ENCODE peak calls at places on chromosomes 1 and 21, in five cellular contexts. E is esophagus muscularis mucosa, V is heart left ventricle, N is thyroid gland, P is stomach. W is an unnamed sample.

GRCh38 chr1:93768380-93768863 is 86.8 kb upstream of the BCAR3 start:
- DNase-seq in V (no peak), E (no peak), P (no peak), N (no peak), W (no peak)

GRCh38 chr1:78004719-78005346 is at the start of gene DNAJB4:
- DNase-seq in E (peak; percentile 92), P (peak; percentile 72), N (peak; percentile 73), V (peak; percentile 51), W (no peak)

GRCh38 chr1:2363847-2364513 is 27.4 kb downstream of the MORN1 start:
- DNase-seq in P (no peak), N (no peak), V (no peak), E (no peak), W (no peak)

GRCh38 chr21:41369105-41369914 is 7.5 kb downstream of the MX2 start:
- DNase-seq in V (peak; percentile 74), N (peak; percentile 32), P (no peak), E (no peak), W (no peak)

GRCh38 chr1:224067621-224068457 is 46.1 kb upstream of the FBXO28 start:
- DNase-seq in P (no peak), N (no peak), V (no peak), E (no peak), W (no peak)

GRCh38 chr1:56901720-56902119 is 47.1 kb downstream of the C8A start:
- DNase-seq in N (no peak), E (no peak), P (no peak), V (no peak), W (no peak)

GRCh38 chr1:48217861-48218260 is 4.7 kb upstream of the SLC5A9 start:
- DNase-seq in E (no peak), P (no peak), N (no peak), V (no peak), W (no peak)

GRCh38 chr1:150161747-150162581 is 12.2 kb downstream of the PLEKHO1 start:
- DNase-seq in N (no peak), E (no peak), V (no peak), P (no peak), W (no peak)

GRCh38 chr1:103146143-103146542 is 37.8 kb upstream of the COL11A1 start:
- DNase-seq in E (no peak), V (no peak), N (no peak), P (no peak), W (no peak)

GRCh38 chr1:63693956-63694607 is 79.7 kb upstream of the ROR1 start:
- DNase-seq in E (no peak), P (no peak), N (no peak), V (no peak), W (no peak)

GRCh38 chr1:1344672-1345361 is 4.4 kb downstream of the DVL1 start:
- DNase-seq in N (peak; percentile 47), V (no peak), E (no peak), P (peak; percentile 68), W (no peak)

GRCh38 chr1:155979525-155980343 is 1.4 kb upstream of the ARHGEF2 start:
- DNase-seq in E (no peak), V (peak; percentile 83), P (no peak), N (peak; percentile 51), W (no peak)

GRCh38 chr1:240413732-240414131 is 198.2 kb downstream of the GREM2 start:
- DNase-seq in N (no peak), V (no peak), E (no peak), P (no peak), W (no peak)

DNA sequence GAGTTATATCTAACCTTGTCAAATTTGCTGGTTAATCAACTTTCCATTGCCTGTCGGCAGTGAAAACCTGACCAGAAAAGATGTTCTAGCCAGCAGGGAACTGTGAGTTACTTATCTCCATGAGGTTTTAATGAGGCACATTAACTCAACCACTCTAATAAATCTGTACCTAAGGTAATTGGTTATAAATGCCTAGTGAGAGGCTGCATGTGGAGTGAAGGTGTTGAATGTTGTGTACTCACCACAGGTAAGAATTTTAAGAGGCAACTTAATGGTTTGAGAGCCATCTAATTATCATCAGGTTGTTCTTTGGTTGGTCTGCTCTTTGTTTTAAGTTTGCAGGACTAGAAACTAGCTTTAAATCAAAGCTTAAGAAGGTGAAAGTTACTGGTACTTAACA is 138.3 kb upstream of the LHX8 start:
- DNase-seq in N (no peak), P (no peak), E (no peak), V (no peak), W (no peak)
- H3K27ac ChIP-seq in N (no peak overlapping the region), P (no peak overlapping the region), E (no peak overlapping the region), V (no peak overlapping the region), W (no peak overlapping the region)

DNA sequence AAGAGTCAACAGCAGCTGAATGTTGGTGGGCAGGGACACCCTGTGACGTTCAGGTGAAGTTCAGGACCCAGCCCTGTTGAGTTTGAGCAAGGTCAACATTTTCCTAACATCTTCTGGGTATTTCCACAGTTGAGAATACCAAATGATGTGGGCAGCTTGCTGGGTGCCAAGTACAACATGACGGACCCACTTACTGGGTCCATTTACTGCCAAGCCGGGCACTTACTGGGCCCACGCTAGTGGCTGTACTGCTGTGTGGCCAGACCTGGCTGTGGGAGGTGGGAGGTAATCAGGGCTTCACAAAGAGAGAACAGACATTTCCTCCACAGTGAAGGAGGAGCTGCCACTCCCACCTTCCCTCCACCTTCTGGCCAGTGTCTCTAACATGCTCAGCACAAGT is 99.2 kb downstream of the PSMG1 start:
- DNase-seq in N (peak; percentile 50), E (no peak), V (no peak), P (no peak), W (no peak)
- TF ChIP-seq POLR2A in N (no peak), E (no peak), V (no peak), P (no peak), W (no peak)

GRCh38 chr1:248596615-248597014 is 885 bp downstream of the OR2T10 start:
- DNase-seq in V (no peak), P (no peak), N (no peak), E (no peak), W (no peak)

GRCh38 chr1:248593226-248593625 is 4.3 kb downstream of the OR2T10 start:
- DNase-seq in E (no peak), P (no peak), V (no peak), N (no peak), W (no peak)

GRCh38 chr1:248592655-248593054 is 4.8 kb downstream of the OR2T10 start:
- DNase-seq in P (no peak), E (no peak), V (no peak), N (no peak), W (no peak)

GRCh38 chr1:248599396-248599795 is 1.9 kb upstream of the OR2T10 start:
- DNase-seq in V (no peak), E (no peak), P (no peak), N (no peak), W (no peak)

DNA sequence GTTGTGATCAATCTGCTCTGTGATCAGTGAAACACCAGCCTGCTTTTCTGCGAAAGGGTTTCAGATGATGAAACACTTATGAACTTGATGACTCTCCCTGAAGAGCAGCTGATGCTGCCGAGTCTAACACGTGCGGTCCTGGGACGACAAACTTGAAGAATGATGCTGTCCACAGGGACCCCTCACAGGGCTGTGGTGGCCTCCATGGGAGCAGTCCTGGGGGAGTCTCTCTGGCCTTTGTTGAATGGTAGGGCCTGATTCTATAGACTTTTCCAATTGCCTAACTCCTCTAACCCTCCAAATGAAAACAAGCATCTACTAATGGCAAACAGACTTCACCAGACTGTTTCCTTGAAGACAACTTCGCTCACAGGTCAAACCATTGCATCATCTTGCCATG is at the start of gene OR2T10:
- DNase-seq in N (no peak), V (no peak), P (no peak), E (no peak), W (no peak)
- H3K9me3 ChIP-seq in N (no peaks in the 10 kb centered on the region), V (no peaks in the 10 kb centered on the region), P (no peaks in the 10 kb centered on the region), E (no peaks in the 10 kb centered on the region), W (no peaks in the 10 kb centered on the region)

DNA sequence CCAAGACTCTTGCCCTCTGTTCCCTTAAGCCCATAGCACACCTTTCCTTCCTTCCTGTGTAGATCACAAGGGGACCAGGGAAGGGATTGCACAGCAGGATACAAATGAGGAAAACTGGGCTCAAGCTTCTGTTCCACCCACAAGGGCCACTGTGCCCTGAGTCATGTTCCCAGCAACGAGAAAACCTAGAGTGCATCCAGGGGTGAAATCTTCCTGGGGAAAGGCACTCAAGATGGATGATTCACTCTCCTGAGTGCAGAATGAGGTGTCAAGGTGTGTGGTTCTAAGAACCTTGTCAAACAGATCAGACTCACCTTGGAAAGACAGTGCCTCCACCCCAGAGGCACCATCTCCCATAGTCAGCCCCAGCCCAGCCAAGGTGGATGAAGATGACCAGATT is 40.7 kb upstream of the EYA3 start:
- DNase-seq in E (no peak), N (peak; percentile 73), P (no peak), V (no peak), W (no peak)
- H3K27ac ChIP-seq in E (no peak overlapping the region), N (peak overlapping the region; percentile 42), P (no peak overlapping the region), V (peak overlapping the region; percentile 93), W (no peak overlapping the region)

DNA sequence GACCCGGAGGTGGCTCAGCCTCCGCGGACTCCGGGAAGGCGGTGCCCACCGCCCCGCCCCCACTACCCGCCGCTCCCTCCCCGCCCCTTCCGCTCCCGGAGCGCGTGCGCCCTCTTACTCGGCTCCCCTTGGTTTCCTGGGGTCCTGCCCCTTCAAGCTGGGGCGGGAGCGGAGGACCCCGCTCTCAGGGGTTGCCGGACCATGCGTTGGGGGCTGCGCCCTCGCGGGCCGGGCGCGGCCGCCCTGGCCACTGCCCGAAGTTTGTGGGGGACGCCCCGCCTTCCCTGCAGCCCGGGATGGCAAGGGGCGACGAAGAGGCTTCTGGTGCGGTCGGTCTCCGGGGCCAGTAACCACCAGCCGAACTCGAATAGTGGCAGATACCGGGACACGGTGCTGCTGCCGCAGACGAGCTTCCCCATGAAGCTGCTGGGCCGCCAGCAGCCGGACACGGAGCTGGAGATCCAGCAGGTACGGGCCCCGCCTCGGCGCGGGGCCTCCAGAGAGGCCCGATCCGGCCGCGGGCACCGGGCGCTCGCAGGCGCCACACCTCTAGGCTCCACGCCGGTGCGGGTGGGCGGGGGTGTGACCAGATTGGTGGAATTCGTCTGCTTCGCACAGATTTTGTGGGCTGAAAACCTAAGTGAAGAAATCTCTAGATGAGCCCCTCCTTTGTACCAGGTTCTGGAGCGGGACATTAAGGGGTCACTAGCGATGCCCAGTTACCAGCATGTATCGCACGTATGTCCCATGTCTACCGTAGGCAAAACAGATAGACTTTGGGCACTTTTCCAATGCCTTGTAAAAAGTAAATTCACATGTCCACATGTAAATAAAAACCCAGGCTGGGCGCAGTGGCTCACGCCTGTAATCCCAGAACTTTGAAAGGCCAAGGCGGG is at the start of gene IARS2:
- DNase-seq in N (peak; percentile 88), E (peak; percentile 95), V (peak; percentile 91), P (peak; percentile 92), W (no peak)
- TF ChIP-seq POLR2A in N (peak; percentile 51), E (no peak), V (no peak), P (no peak), W (peak; percentile 12)